ENCODE peak calls at places on chromosomes 1 and 21, in six cellular contexts. One of them, this sample, is unnamed.

GRCh38 chr1:107299521-107299920 is 158.7 kb downstream of the NTNG1 start:
- DNase-seq in lower lobe of right lung: no peak
- DNase-seq in pancreas: no peak
- DNase-seq in uterus: no peak
- DNase-seq in lung: no peak
- DNase-seq in cardiac muscle cell: no peak
- DNase-seq in this sample: no peak

GRCh38 chr1:111190931-111191451 is 9.5 kb downstream of the DENND2D start:
- DNase-seq in lower lobe of right lung: no peak
- DNase-seq in pancreas: no peak
- DNase-seq in uterus: no peak
- DNase-seq in lung: no peak
- DNase-seq in cardiac muscle cell: no peak
- DNase-seq in this sample: no peak

GRCh38 chr1:188986751-188987417 is 1490.8 kb downstream of the BRINP3 start:
- DNase-seq in lower lobe of right lung: no peak
- DNase-seq in pancreas: no peak
- DNase-seq in uterus: no peak
- DNase-seq in lung: no peak
- DNase-seq in cardiac muscle cell: no peak
- DNase-seq in this sample: no peak

GRCh38 chr1:209882942-209883340 is 55.1 kb upstream of the SYT14 start:
- DNase-seq in lower lobe of right lung: no peak
- DNase-seq in pancreas: no peak
- DNase-seq in uterus: no peak
- DNase-seq in lung: no peak
- DNase-seq in cardiac muscle cell: no peak
- DNase-seq in this sample: no peak

GRCh38 chr1:224433041-224433670 is 1.4 kb downstream of the WDR26 start:
- DNase-seq in lower lobe of right lung: peak; percentile 49
- DNase-seq in pancreas: no peak
- DNase-seq in uterus: no peak
- DNase-seq in lung: no peak
- DNase-seq in cardiac muscle cell: peak; percentile 23
- DNase-seq in this sample: no peak

GRCh38 chr1:9845914-9846313 is 22.1 kb upstream of the CLSTN1 start:
- DNase-seq in lower lobe of right lung: no peak
- DNase-seq in pancreas: no peak
- DNase-seq in uterus: no peak
- DNase-seq in lung: no peak
- DNase-seq in cardiac muscle cell: no peak
- DNase-seq in this sample: no peak

GRCh38 chr1:210259496-210259895 is 26.9 kb downstream of the SERTAD4 start:
- DNase-seq in lower lobe of right lung: no peak
- DNase-seq in pancreas: no peak
- DNase-seq in uterus: no peak
- DNase-seq in lung: no peak
- DNase-seq in cardiac muscle cell: no peak
- DNase-seq in this sample: no peak

GRCh38 chr1:93177991-93178390 is 2.2 kb downstream of the TMED5 start:
- DNase-seq in lower lobe of right lung: no peak
- DNase-seq in pancreas: no peak
- DNase-seq in uterus: no peak
- DNase-seq in lung: no peak
- DNase-seq in cardiac muscle cell: no peak
- DNase-seq in this sample: no peak

GRCh38 chr1:24555591-24556413 is at the start of gene NCMAP:
- DNase-seq in lower lobe of right lung: peak; percentile 82
- DNase-seq in pancreas: peak; percentile 94
- DNase-seq in uterus: no peak
- DNase-seq in lung: peak; percentile 65
- DNase-seq in cardiac muscle cell: peak; percentile 51
- DNase-seq in this sample: no peak

GRCh38 chr1:168483531-168483930 is 60.3 kb downstream of the XCL2 start:
- DNase-seq in lower lobe of right lung: no peak
- DNase-seq in pancreas: no peak
- DNase-seq in uterus: no peak
- DNase-seq in lung: no peak
- DNase-seq in cardiac muscle cell: no peak
- DNase-seq in this sample: no peak

GRCh38 chr1:199246716-199247115 is 607.9 kb downstream of the PTPRC start:
- DNase-seq in lower lobe of right lung: no peak
- DNase-seq in pancreas: no peak
- DNase-seq in uterus: no peak
- DNase-seq in lung: no peak
- DNase-seq in cardiac muscle cell: no peak
- DNase-seq in this sample: no peak

GRCh38 chr1:227666286-227666685 is 68.8 kb downstream of the JMJD4 start:
- DNase-seq in lower lobe of right lung: no peak
- DNase-seq in pancreas: no peak
- DNase-seq in uterus: no peak
- DNase-seq in lung: no peak
- DNase-seq in cardiac muscle cell: no peak
- DNase-seq in this sample: no peak

GRCh38 chr1:18010408-18010807 is 97.2 kb upstream of the IGSF21 start:
- DNase-seq in lower lobe of right lung: no peak
- DNase-seq in pancreas: no peak
- DNase-seq in uterus: no peak
- DNase-seq in lung: no peak
- DNase-seq in cardiac muscle cell: no peak
- DNase-seq in this sample: no peak

GRCh38 chr1:226432586-226433360 is 24.9 kb upstream of the PARP1 start:
- DNase-seq in lower lobe of right lung: no peak
- DNase-seq in pancreas: no peak
- DNase-seq in uterus: no peak
- DNase-seq in lung: no peak
- DNase-seq in cardiac muscle cell: no peak
- DNase-seq in this sample: no peak

GRCh38 chr1:210233495-210234253 is 1.1 kb downstream of the SERTAD4 start:
- DNase-seq in lower lobe of right lung: peak; percentile 76
- DNase-seq in pancreas: peak; percentile 68
- DNase-seq in uterus: peak; percentile 62
- DNase-seq in lung: peak; percentile 65
- DNase-seq in cardiac muscle cell: peak; percentile 53
- DNase-seq in this sample: no peak

DNA sequence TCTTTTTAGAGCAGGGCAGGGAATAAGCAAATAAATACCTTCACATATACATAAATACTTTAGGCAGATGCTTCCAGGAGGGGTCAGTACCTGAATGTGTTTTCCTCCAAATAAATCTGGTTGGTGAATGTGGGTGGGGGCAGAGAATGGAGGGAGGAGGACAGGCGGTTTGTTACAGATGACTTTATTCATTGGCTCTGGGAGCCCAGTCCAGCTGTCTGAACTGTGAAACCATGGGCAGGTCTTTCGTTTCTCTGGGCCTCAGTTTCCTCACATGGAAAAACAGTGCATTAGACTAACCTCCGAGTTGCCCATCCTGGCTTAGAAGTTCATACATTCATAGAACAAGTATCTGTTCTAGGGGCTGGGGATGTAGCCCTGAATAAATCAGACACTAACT is 124.6 kb downstream of the IER5 start:
- DNase-seq in lower lobe of right lung: no peak
- DNase-seq in pancreas: no peak
- DNase-seq in uterus: no peak
- DNase-seq in lung: no peak
- DNase-seq in cardiac muscle cell: no peak
- DNase-seq in this sample: no peak
- TF ChIP-seq CTCF in lower lobe of right lung: no peak
- TF ChIP-seq CTCF in pancreas: no peak
- TF ChIP-seq CTCF in uterus: no peak
- TF ChIP-seq CTCF in lung: no peak
- TF ChIP-seq CTCF in cardiac muscle cell: no peak
- TF ChIP-seq CTCF in this sample: no peak

GRCh38 chr21:10640446-10640845 is 119.1 kb downstream of the TPTE start:
- DNase-seq in lower lobe of right lung: no peak
- DNase-seq in pancreas: no peak
- DNase-seq in uterus: no peak
- DNase-seq in lung: no peak
- DNase-seq in cardiac muscle cell: no peak
- DNase-seq in this sample: no peak
- H3K9me3 ChIP-seq in lower lobe of right lung: peaks cover 38% of the 10 kb centered on the region
- H3K9me3 ChIP-seq in pancreas: no peaks in the 10 kb centered on the region
- H3K9me3 ChIP-seq in uterus: no peaks in the 10 kb centered on the region
- H3K9me3 ChIP-seq in lung: peaks cover 3% of the 10 kb centered on the region
- H3K9me3 ChIP-seq in cardiac muscle cell: peaks cover 10% of the 10 kb centered on the region
- H3K9me3 ChIP-seq in this sample: no peaks in the 10 kb centered on the region

GRCh38 chr1:219209578-219209977 is 35.9 kb downstream of the LYPLAL1 start:
- DNase-seq in lower lobe of right lung: no peak
- DNase-seq in pancreas: no peak
- DNase-seq in uterus: no peak
- DNase-seq in lung: no peak
- DNase-seq in cardiac muscle cell: peak; percentile 22
- DNase-seq in this sample: no peak
- H3K4me1 ChIP-seq in lower lobe of right lung: no peaks in the 10 kb centered on the region
- H3K4me1 ChIP-seq in pancreas: peaks cover 7% of the 10 kb centered on the region
- H3K4me1 ChIP-seq in uterus: no peaks in the 10 kb centered on the region
- H3K4me1 ChIP-seq in lung: no peaks in the 10 kb centered on the region
- H3K4me1 ChIP-seq in cardiac muscle cell: peaks cover 16% of the 10 kb centered on the region
- H3K4me1 ChIP-seq in this sample: no peaks in the 10 kb centered on the region

DNA sequence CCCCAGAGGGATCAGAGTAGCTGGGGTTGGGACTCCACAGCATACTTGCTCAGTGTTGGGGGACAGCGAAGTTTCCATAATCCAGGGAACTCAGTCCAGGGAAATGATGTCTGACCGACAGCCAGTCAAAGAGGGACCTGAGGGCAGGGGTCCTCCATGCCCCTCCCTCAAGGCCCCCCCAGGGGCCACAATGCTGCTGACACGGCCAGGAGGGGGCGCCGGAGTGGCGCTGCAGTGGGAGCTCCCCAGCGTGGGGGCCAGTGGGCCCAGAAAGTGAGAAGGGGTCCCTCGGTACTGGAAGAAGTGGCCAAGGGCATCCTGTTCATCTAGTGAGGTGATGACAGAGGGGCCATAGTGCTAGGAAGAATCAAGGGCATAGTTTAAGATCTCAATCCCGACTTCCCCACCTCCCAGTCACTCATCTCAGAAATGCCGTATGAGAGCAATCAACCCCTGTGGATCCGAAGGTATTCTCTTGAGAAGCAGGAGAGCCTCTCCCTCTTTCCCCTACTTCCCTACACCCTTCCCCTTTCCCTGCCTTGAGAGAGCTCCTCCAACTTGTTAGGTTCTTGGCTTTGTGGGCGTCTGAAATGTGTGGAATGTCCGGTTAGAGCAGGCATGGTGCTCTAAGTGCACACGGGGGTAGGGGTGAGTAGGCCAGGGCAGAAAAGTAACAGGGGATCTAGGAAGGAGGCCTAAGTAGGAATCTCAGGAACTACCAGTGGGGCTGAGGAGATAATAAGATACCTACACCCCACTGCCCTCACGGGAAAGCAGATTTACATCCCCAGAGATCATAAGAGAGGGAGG is 4.1 kb downstream of the NUDT17 start:
- DNase-seq in lower lobe of right lung: no peak
- DNase-seq in pancreas: no peak
- DNase-seq in uterus: no peak
- DNase-seq in lung: peak; percentile 49
- DNase-seq in cardiac muscle cell: no peak
- DNase-seq in this sample: no peak
- TF ChIP-seq CTCF in lower lobe of right lung: peak; percentile 34
- TF ChIP-seq CTCF in pancreas: no peak
- TF ChIP-seq CTCF in uterus: no peak
- TF ChIP-seq CTCF in lung: no peak
- TF ChIP-seq CTCF in cardiac muscle cell: peak; percentile 59
- TF ChIP-seq CTCF in this sample: peak; percentile 18

GRCh38 chr1:247165674-247166073 is 6.1 kb downstream of the ZNF124 start:
- DNase-seq in lower lobe of right lung: no peak
- DNase-seq in pancreas: no peak
- DNase-seq in uterus: no peak
- DNase-seq in lung: no peak
- DNase-seq in cardiac muscle cell: no peak
- DNase-seq in this sample: no peak
- H3K9me3 ChIP-seq in lower lobe of right lung: peaks cover 64% of the 10 kb centered on the region
- H3K9me3 ChIP-seq in pancreas: no peaks in the 10 kb centered on the region
- H3K9me3 ChIP-seq in uterus: no peaks in the 10 kb centered on the region
- H3K9me3 ChIP-seq in lung: peaks cover 12% of the 10 kb centered on the region
- H3K9me3 ChIP-seq in cardiac muscle cell: no peaks in the 10 kb centered on the region
- H3K9me3 ChIP-seq in this sample: peaks cover 9% of the 10 kb centered on the region

GRCh38 chr1:184486761-184487445 is 100.1 kb downstream of the C1orf21 start:
- DNase-seq in lower lobe of right lung: no peak
- DNase-seq in pancreas: no peak
- DNase-seq in uterus: no peak
- DNase-seq in lung: no peak
- DNase-seq in cardiac muscle cell: no peak
- DNase-seq in this sample: no peak
- H3K4me1 ChIP-seq in lower lobe of right lung: peaks cover 72% of the 10 kb centered on the region
- H3K4me1 ChIP-seq in pancreas: peaks cover 45% of the 10 kb centered on the region
- H3K4me1 ChIP-seq in uterus: peaks cover 39% of the 10 kb centered on the region
- H3K4me1 ChIP-seq in lung: peaks cover 12% of the 10 kb centered on the region
- H3K4me1 ChIP-seq in cardiac muscle cell: peaks cover 13% of the 10 kb centered on the region
- H3K4me1 ChIP-seq in this sample: no peaks in the 10 kb centered on the region

DNA sequence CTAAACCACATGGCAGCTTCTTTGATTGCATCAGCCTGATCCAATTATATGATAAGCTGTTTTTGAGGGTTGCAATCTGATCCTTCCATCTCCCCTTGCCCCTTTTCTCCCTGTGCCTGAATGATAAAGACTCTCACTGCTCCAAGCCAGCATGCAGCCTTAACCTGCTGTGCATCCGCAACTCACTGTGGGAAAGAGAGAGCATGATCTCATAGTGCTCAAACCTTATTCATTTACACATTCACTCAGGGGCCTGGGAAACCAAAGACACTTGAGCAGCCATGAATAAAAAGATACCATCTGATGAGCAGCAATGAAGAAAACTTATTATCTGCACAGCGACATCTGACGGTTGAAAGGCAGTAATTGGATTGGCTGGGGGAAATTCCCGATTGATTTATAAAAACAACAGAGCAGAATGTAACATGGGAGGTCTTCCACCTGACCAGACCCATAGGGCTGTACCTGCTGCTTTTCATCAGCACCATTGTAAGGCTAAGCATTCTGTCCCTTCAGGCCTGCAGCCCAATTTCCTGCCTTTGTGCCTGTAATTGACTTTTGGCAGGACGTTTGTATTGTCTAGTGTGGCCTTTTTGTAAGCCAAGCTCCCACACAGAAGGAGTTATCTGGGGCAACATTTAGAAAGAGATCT is 62.5 kb downstream of the KIAA0040 start:
- DNase-seq in lower lobe of right lung: no peak
- DNase-seq in pancreas: no peak
- DNase-seq in uterus: no peak
- DNase-seq in lung: no peak
- DNase-seq in cardiac muscle cell: no peak
- DNase-seq in this sample: peak; percentile 48
- TF ChIP-seq CTCF in lower lobe of right lung: peak; percentile 8
- TF ChIP-seq CTCF in pancreas: no peak
- TF ChIP-seq CTCF in uterus: no peak
- TF ChIP-seq CTCF in lung: no peak
- TF ChIP-seq CTCF in cardiac muscle cell: no peak
- TF ChIP-seq CTCF in this sample: no peak

GRCh38 chr21:45158491-45159423 is 84.4 kb downstream of the ADARB1 start:
- DNase-seq in lower lobe of right lung: no peak
- DNase-seq in pancreas: no peak
- DNase-seq in uterus: no peak
- DNase-seq in lung: peak; percentile 9
- DNase-seq in cardiac muscle cell: no peak
- DNase-seq in this sample: peak; percentile 42
- H3K9me3 ChIP-seq in lower lobe of right lung: no peaks in the 10 kb centered on the region
- H3K9me3 ChIP-seq in pancreas: no peaks in the 10 kb centered on the region
- H3K9me3 ChIP-seq in uterus: no peaks in the 10 kb centered on the region
- H3K9me3 ChIP-seq in lung: no peaks in the 10 kb centered on the region
- H3K9me3 ChIP-seq in cardiac muscle cell: no peaks in the 10 kb centered on the region
- H3K9me3 ChIP-seq in this sample: no peaks in the 10 kb centered on the region

This sample was measured in right atrium auricular region.